ENCODE peak calls at places on chromosomes 11 and 22, in eight cellular contexts. P is ovary, K is RKO, B is caudate nucleus, Q is NCI-H1105 treated with DMSO at 0.1 percent for 48 hours, L is 8988T, N is WTC11, X is germinal center. W is an unnamed sample.
A peak's percentile ranks its signal among the peaks of the same experiment; 100 is the strongest.

GRCh38 chr22:31210830-31211503 is 1.1 kb upstream of the LIMK2 start:
- DNase-seq in N (no peak), B (no peak), L (no peak), P (no peak), Q (no peak), K (no peak), X (no peak), W (peak; percentile 29)

GRCh38 chr11:2089536-2090165 is 49.5 kb downstream of the IGF2 start:
- DNase-seq in N (peak; percentile 61), P (no peak), L (peak; percentile 93), Q (no peak), X (peak; percentile 54), K (peak; percentile 49), B (no peak), W (peak; percentile 66)

GRCh38 chr11:61021661-61022212 is 50.3 kb downstream of the CD6 start:
- DNase-seq in K (no peak), N (peak; percentile 83), B (no peak), X (peak; percentile 71), L (no peak), P (no peak), Q (no peak), W (no peak)

GRCh38 chr11:102664001-102664752 is 39.0 kb upstream of the MMP20 start:
- DNase-seq in B (no peak), N (peak; percentile 47), Q (no peak), P (no peak), X (peak; percentile 29), L (no peak), K (peak; percentile 9), W (peak; percentile 30)

GRCh38 chr22:25199726-25200520 is at the start of gene CRYBB3:
- DNase-seq in B (no peak), K (no peak), X (no peak), N (no peak), L (no peak), P (no peak), Q (no peak), W (no peak)

GRCh38 chr11:119509277-119509841 is 86.4 kb upstream of the THY1 start:
- DNase-seq in N (no peak), L (peak; percentile 56), P (no peak), Q (no peak), K (no peak), X (no peak), B (no peak), W (peak; percentile 68)

GRCh38 chr11:74232316-74232950 is 61.3 kb downstream of the PPME1 start:
- DNase-seq in K (no peak), N (no peak), B (no peak), L (no peak), Q (no peak), X (no peak), P (no peak), W (no peak)

GRCh38 chr11:86938900-86939880 is 16.0 kb downstream of the FZD4 start:
- DNase-seq in X (peak; percentile 12), P (no peak), B (no peak), Q (peak; percentile 53), L (no peak), K (peak; percentile 70), N (no peak), W (peak; percentile 67)

GRCh38 chr22:44575344-44576268 is 77.6 kb upstream of the RTL6 start:
- DNase-seq in P (peak; percentile 3), Q (no peak), B (no peak), K (no peak), L (no peak), X (no peak), N (no peak), W (no peak)

GRCh38 chr11:103842795-103843194 is 193.6 kb upstream of the DDI1 start:
- DNase-seq in Q (peak; percentile 49), L (no peak), B (no peak), N (no peak), X (no peak), P (no peak), K (no peak), W (peak; percentile 20)

GRCh38 chr11:92211576-92212167 is 12.9 kb upstream of the FAT3 start:
- DNase-seq in Q (peak; percentile 14), X (no peak), B (no peak), P (no peak), K (peak; percentile 21), N (peak; percentile 52), L (no peak), W (peak; percentile 1)

GRCh38 chr11:99739464-99740089 is 718.8 kb downstream of the CNTN5 start:
- DNase-seq in K (peak; percentile 7), Q (peak; percentile 55), P (no peak), L (no peak), X (no peak), N (no peak), B (no peak), W (peak; percentile 68)

GRCh38 chr11:32451808-32452207 is 16.5 kb upstream of the WT1 start:
- DNase-seq in K (no peak), Q (no peak), N (no peak), L (no peak), B (no peak), X (no peak), P (no peak), W (no peak)

GRCh38 chr11:47399860-47400812 is 8.3 kb upstream of the SLC39A13 start:
- DNase-seq in P (peak; percentile 61), X (peak; percentile 86), L (no peak), B (no peak), Q (no peak), K (no peak), N (peak; percentile 46), W (no peak)

GRCh38 chr11:104443387-104443786 is 279.4 kb upstream of the PDGFD start:
- DNase-seq in B (no peak), Q (peak; percentile 74), K (no peak), X (no peak), N (no peak), P (no peak), L (no peak), W (no peak)

GRCh38 chr11:9047986-9048522 is 43.3 kb downstream of the SCUBE2 start:
- DNase-seq in N (no peak), L (no peak), P (no peak), B (no peak), Q (no peak), X (no peak), K (no peak), W (no peak)

GRCh38 chr11:76131585-76131984 is 74.7 kb downstream of the WNT11 start:
- DNase-seq in K (no peak), B (no peak), X (no peak), L (no peak), Q (no peak), P (no peak), N (no peak), W (no peak)

GRCh38 chr11:12829131-12829530 is 154.9 kb downstream of the TEAD1 start:
- DNase-seq in X (no peak), L (no peak), Q (no peak), B (no peak), P (peak; percentile 43), N (no peak), K (no peak), W (no peak)

GRCh38 chr11:31366795-31367194 is 2.7 kb downstream of the DCDC1 start:
- DNase-seq in K (no peak), P (no peak), X (no peak), Q (no peak), B (no peak), N (no peak), L (no peak), W (no peak)

GRCh38 chr11:71184421-71185210 is 67.8 kb downstream of the SHANK2 start:
- DNase-seq in P (no peak), X (no peak), K (no peak), L (no peak), B (no peak), Q (no peak), N (no peak), W (no peak)

GRCh38 chr11:134275534-134276395 is at the start of gene GLB1L3:
- DNase-seq in K (no peak), Q (peak; percentile 72), B (peak; percentile 30), P (no peak), N (peak; percentile 71), X (peak; percentile 45), L (no peak), W (peak; percentile 31)

GRCh38 chr11:85772700-85773099 is 38.2 kb downstream of the SYTL2 start:
- DNase-seq in Q (no peak), K (no peak), P (no peak), N (no peak), B (no peak), X (no peak), L (no peak), W (no peak)

GRCh38 chr11:110296226-110297081 is at the start of gene RDX:
- DNase-seq in K (no peak), Q (peak; percentile 78), B (peak; percentile 43), N (peak; percentile 83), X (peak; percentile 69), L (peak; percentile 94), P (peak; percentile 76), W (peak; percentile 83)

W was measured in ELR.